ENCODE peak calls at places on chromosomes 13 and 19, in six cellular contexts. D is endothelial cell of umbilical vein, R is HFF-Myc, S is astrocyte of the spinal cord, X is A673, P is heart right ventricle. K is an unnamed sample.

GRCh38 chr19:51318687-51319675 is 7.5 kb downstream of the IGLON5 start:
- DNase-seq in D (no peak), R (no peak), S (no peak), X (no peak), P (no peak), K (no peak)

GRCh38 chr13:113928701-113929627 is 44.9 kb downstream of the C13orf46 start:
- DNase-seq in D (no peak), R (peak), S (peak), X (no peak), P (peak), K (peak)

GRCh38 chr19:32287811-32288227 is 57.6 kb upstream of the ZNF507 start:
- DNase-seq in D (peak), R (peak), S (peak), X (peak), P (peak), K (peak)

GRCh38 chr13:109271991-109272454 is 514.4 kb downstream of the IRS2 start:
- DNase-seq in D (no peak), R (no peak), S (peak), X (peak), P (no peak), K (no peak)

GRCh38 chr13:22198656-22199217 is 527.9 kb downstream of the FGF9 start:
- DNase-seq in D (no peak), R (no peak), S (no peak), X (no peak), P (no peak), K (no peak)

GRCh38 chr19:14337510-14337909 is 43.7 kb upstream of the ADGRE5 start:
- DNase-seq in D (peak), R (no peak), S (no peak), X (peak), P (no peak), K (no peak)

GRCh38 chr13:92054389-92054788 is 656.0 kb downstream of the GPC5 start:
- DNase-seq in D (no peak), R (no peak), S (no peak), X (no peak), P (no peak), K (no peak)

GRCh38 chr13:113769106-113769505 is 10.1 kb downstream of the TMEM255B start:
- DNase-seq in D (no peak), R (no peak), S (no peak), X (no peak), P (no peak), K (no peak)

GRCh38 chr19:7868671-7869452 is 5.3 kb downstream of the PRR36 start:
- DNase-seq in D (peak), R (no peak), S (peak), X (peak), P (peak), K (peak)

GRCh38 chr19:38718747-38719543 is 25.3 kb downstream of the CAPN12 start:
- DNase-seq in D (no peak), R (no peak), S (peak), X (no peak), P (peak), K (peak)

GRCh38 chr19:2039959-2040646 is 10.9 kb downstream of the MKNK2 start:
- DNase-seq in D (no peak), R (no peak), S (no peak), X (no peak), P (no peak), K (peak)

GRCh38 chr13:33351324-33351723 is 65.8 kb upstream of the STARD13 start:
- DNase-seq in D (peak), R (no peak), S (peak), X (peak), P (no peak), K (no peak)

GRCh38 chr13:20492641-20493040 is 33.0 kb downstream of the CRYL1 start:
- DNase-seq in D (peak), R (no peak), S (no peak), X (peak), P (no peak), K (no peak)

GRCh38 chr13:113962975-113963374 is 10.9 kb downstream of the C13orf46 start:
- DNase-seq in D (no peak), R (no peak), S (no peak), X (no peak), P (peak), K (peak)

GRCh38 chr13:114032121-114032799 is 58.4 kb upstream of the C13orf46 start:
- DNase-seq in D (peak), R (peak), S (peak), X (no peak), P (no peak), K (no peak)

GRCh38 chr13:20475927-20476691 is 49.5 kb downstream of the CRYL1 start:
- DNase-seq in D (no peak), R (no peak), S (peak), X (no peak), P (no peak), K (no peak)

GRCh38 chr19:3481241-3482090 is 1.1 kb upstream of the SMIM24 start:
- DNase-seq in D (no peak), R (no peak), S (no peak), X (no peak), P (no peak), K (no peak)

GRCh38 chr19:53880716-53881481 is 1.1 kb upstream of the PRKCG start:
- DNase-seq in D (no peak), R (no peak), S (no peak), X (no peak), P (no peak), K (no peak)

GRCh38 chr13:26019241-26019640 is 32.6 kb downstream of the SHISA2 start:
- DNase-seq in D (peak), R (no peak), S (no peak), X (no peak), P (no peak), K (no peak)

GRCh38 chr13:21997726-21998125 is 326.9 kb downstream of the FGF9 start:
- DNase-seq in D (no peak), R (no peak), S (no peak), X (peak), P (no peak), K (no peak)

GRCh38 chr13:22449251-22449650 is 731.5 kb upstream of the SGCG start:
- DNase-seq in D (no peak), R (no peak), S (no peak), X (no peak), P (no peak), K (no peak)

GRCh38 chr13:76596216-76596615 is 290.0 kb downstream of the KCTD12 start:
- DNase-seq in D (no peak), R (no peak), S (no peak), X (no peak), P (no peak), K (no peak)

GRCh38 chr13:52736891-52737290 is 2.7 kb downstream of the CNMD start:
- DNase-seq in D (no peak), R (no peak), S (no peak), X (no peak), P (no peak), K (no peak)

GRCh38 chr19:38264486-38265212 is at the start of gene SPINT2:
- DNase-seq in D (no peak), R (no peak), S (no peak), X (no peak), P (peak), K (no peak)

GRCh38 chr19:10830370-10830769 is 5.6 kb downstream of the TMED1 start:
- DNase-seq in D (no peak), R (no peak), S (no peak), X (no peak), P (no peak), K (no peak)

GRCh38 chr19:41261474-41262190 is 2.5 kb upstream of the HNRNPUL1 start:
- DNase-seq in D (no peak), R (peak), S (no peak), X (no peak), P (no peak), K (no peak)

GRCh38 chr13:110676511-110677204 is 29.3 kb downstream of the CARS2 start:
- DNase-seq in D (no peak), R (no peak), S (no peak), X (no peak), P (no peak), K (no peak)

GRCh38 chr19:37691881-37692504 is 27.6 kb downstream of the ZNF607 start:
- DNase-seq in D (peak), R (peak), S (peak), X (peak), P (peak), K (peak)

GRCh38 chr13:26897706-26898550 is 137.3 kb upstream of the GPR12 start:
- DNase-seq in D (no peak), R (no peak), S (no peak), X (no peak), P (no peak), K (no peak)

GRCh38 chr19:49553451-49554271 is 25.9 kb downstream of the RCN3 start:
- DNase-seq in D (peak), R (no peak), S (peak), X (no peak), P (no peak), K (no peak)

GRCh38 chr13:32748305-32748704 is 162.1 kb downstream of the PDS5B start:
- DNase-seq in D (no peak), R (no peak), S (no peak), X (no peak), P (no peak), K (no peak)

GRCh38 chr13:110338441-110339101 is 31.5 kb downstream of the COL4A2 start:
- DNase-seq in D (peak), R (no peak), S (peak), X (no peak), P (peak), K (peak)

GRCh38 chr13:48653074-48654054 is at the start of gene CYSLTR2:
- DNase-seq in D (peak), R (peak), S (peak), X (peak), P (no peak), K (no peak)

GRCh38 chr19:8306235-8307054 is 1.7 kb downstream of the CD320 start:
- DNase-seq in D (no peak), R (no peak), S (no peak), X (no peak), P (no peak), K (peak)

GRCh38 chr19:4620675-4621074 is 18.6 kb upstream of the TNFAIP8L1 start:
- DNase-seq in D (no peak), R (no peak), S (no peak), X (no peak), P (no peak), K (no peak)

DNA sequence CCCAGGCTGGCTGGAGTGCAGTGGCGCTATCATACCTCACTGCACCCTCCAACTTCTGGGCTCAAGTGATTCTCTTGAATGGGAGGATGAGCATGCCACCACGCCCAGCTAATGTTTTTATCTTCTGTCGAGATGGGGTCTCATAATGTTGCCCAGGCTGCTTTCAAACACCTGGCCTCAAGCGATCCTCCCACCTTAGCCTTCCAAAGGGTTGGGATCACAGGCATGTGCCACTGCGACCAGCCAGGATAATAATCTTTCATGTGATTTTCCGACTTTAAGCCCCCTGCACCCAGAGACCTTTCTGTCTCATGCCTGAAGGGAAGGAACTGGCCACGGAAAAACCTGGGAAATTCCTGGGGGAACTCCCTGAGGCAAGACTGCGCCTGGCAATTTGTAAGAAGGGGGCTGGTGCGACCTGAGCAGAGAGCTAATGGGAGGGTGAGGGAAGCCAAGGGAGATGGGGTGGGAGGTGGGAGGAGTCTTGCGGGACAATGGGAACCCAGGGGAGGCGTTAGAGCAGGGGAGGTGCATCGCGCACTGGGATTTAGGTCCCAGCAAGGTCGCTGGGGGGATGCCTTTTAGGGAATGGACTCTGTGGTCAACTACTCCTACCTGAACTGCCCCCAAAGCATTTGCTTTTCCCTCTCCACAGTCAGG is 1.2 kb upstream of the CCDC124 start:
- DNase-seq in D (peak), R (no peak), S (no peak), X (no peak), P (no peak), K (no peak)
- H3K4me3 ChIP-seq in D (no peak), R (peak), S (no peak), X (peak), P (peak), K (no peak)

GRCh38 chr19:45899253-45899652 is 3.2 kb downstream of the MYPOP start:
- DNase-seq in D (no peak), R (no peak), S (no peak), X (no peak), P (no peak), K (no peak)

GRCh38 chr19:45899919-45900589 is 2.4 kb downstream of the MYPOP start:
- DNase-seq in D (no peak), R (no peak), S (no peak), X (no peak), P (no peak), K (no peak)

GRCh38 chr19:45901432-45901903 is 945 bp downstream of the MYPOP start:
- DNase-seq in D (peak), R (no peak), S (peak), X (peak), P (peak), K (peak)

GRCh38 chr19:45901912-45902650 is at the start of gene MYPOP:
- DNase-seq in D (no peak), R (no peak), S (no peak), X (peak), P (no peak), K (no peak)

DNA sequence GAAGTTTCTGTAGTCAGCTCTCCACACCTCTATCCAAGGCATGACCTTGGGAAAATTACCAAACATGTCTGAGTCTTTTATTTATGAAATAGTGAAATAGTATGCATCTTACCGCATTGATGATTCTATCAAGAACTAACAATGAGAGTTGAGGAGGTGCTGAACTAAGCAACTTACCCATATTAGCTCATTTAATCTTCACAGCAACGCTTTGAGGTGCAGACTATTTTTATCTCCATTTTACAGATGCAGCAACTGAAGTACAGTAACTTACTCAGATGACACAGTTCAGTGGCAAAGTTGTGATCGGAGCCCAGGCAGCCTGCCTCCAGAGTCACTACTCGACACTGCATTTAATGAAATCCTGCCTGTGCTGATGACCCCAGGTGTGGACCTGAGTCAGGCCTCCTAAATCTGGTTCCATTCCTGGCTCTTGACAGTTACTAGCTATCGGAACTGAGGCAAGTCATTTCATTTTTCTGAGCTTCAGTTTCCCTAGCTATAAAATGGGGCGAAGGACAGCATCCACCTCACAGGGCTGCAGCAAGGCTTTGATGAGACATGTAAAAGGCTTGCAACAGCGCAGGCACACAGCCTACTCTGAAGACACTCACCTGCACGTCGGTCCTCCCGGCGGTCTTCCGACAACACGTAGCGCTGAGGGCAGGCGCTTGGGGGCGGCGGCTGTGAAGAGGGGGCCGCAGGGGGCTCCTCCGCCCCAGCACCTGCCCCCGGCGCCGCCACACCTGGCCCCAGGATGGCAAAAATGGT is 1.6 kb downstream of the MYPOP start:
- DNase-seq in D (no peak), R (no peak), S (no peak), X (no peak), P (no peak), K (no peak)
- H3K4me3 ChIP-seq in D (no peak), R (peak), S (peak), X (peak), P (peak), K (no peak)

DNA sequence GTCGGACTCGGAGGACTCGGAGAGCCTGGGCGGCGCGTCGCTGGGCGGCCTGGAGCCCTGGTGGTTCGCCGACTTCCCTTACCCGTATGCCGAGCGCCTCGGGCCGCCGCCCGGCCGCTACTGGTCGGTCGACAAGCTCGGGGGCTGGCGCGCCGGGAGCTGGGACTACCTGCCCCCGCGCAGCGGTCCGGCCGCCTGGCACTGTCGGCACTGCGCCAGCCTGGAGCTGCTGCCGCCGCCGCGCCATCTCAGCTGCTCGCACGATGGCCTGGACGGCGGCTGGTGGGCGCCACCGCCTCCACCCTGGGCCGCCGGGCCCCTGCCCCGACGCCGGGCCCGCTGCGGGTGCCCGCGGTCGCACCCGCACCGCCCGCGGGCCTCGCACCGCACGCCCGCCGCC is 2.5 kb upstream of the GRWD1 start:
- DNase-seq in D (no peak), R (no peak), S (no peak), X (peak), P (no peak), K (no peak)
- H3K4me3 ChIP-seq in D (no peak), R (no peak), S (no peak), X (peak), P (no peak), K (peak)

DNA sequence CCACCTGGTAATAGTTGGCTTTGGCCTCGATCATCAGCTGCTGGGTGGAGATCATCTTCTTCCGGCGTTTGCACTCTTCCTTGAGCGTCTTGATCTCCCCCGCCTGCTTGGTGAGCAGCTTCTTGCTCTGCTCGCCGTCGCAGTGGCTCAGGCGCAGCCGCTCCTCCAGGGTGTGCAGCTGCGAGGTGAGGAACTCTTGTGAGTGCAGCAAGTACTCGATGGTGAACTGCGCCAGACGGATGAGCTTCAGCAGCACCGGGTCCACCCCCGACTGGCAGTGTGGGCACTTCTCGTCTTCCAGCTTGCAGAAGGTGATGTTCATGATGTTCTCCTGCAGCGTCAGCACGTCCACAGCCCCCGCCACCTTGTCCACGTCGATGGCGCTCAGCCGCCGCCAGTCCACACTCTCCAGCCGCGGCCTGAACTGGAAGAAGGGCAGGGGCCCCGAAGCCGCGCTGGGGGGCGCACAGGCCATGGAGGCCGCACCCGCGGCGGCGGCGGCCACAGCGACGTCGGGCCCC is 3.2 kb downstream of the DZIP1 start:
- DNase-seq in D (peak), R (no peak), S (peak), X (no peak), P (peak), K (peak)
- H3K4me3 ChIP-seq in D (no peak), R (peak), S (peak), X (no peak), P (peak), K (peak)

DNA sequence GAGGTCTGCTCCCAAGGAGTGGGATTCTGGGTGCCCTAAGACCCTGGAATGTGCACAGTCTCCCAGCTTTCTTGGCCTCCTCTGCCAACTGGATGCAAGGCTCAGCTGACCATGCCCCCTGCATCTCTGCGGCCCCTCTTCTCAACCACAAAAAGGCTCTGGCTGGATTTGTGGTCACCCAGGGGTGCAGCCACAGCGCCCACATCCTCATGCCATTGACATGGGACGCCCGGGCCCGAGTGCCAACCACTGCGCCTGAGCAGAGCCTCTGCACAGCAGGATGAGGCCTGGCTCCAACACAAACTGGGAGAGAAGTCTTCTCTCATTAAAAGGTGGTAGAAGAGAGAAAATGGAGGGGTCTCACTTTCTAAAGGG is 103.5 kb downstream of the FOXO1 start:
- DNase-seq in D (no peak), R (no peak), S (peak), X (no peak), P (no peak), K (no peak)
- H3K4me3 ChIP-seq in D (no peak), R (no peak), S (no peak), X (no peak), P (no peak), K (no peak)

GRCh38 chr19:290539-291521 is at the start of gene PLPP2:
- DNase-seq in D (no peak), R (no peak), S (peak), X (no peak), P (no peak), K (peak)
- H3K4me3 ChIP-seq in D (no peak), R (peak), S (peak), X (peak), P (peak), K (no peak)